ENCODE peak calls at places on chromosomes 11 and 22, in nine cellular contexts. Z is upper lobe of right lung; Q is CD4-positive, alpha-beta memory T cell; D is breast epithelium; H is neural progenitor cell; Y is endodermal cell; R is sigmoid colon; J is A549; F is adipocyte. I is an unnamed sample.
A peak's percentile ranks its signal among the peaks of the same experiment; 100 is the strongest.

GRCh38 chr11:38384568-38384967 is 1786.5 kb upstream of the RAG2 start:
- DNase-seq in Z (no peak), Q (no peak), D (no peak), H (no peak), Y (no peak), R (no peak), J (no peak), F (no peak), I (no peak)

GRCh38 chr11:103111400-103111799 is 2.2 kb downstream of the DYNC2H1 start:
- DNase-seq in Z (no peak), Q (no peak), D (no peak), H (no peak), Y (no peak), R (no peak), J (no peak), F (no peak), I (no peak)

GRCh38 chr22:37604875-37605274 is 3.8 kb upstream of the GGA1 start:
- DNase-seq in Z (no peak), Q (peak; percentile 80), D (no peak), H (no peak), Y (no peak), R (no peak), J (no peak), F (no peak), I (peak; percentile 82)

GRCh38 chr11:106520146-106520912 is 442.9 kb downstream of the AASDHPPT start:
- DNase-seq in Z (no peak), Q (no peak), D (no peak), H (no peak), Y (no peak), R (no peak), J (no peak), F (peak; percentile 5), I (no peak)

GRCh38 chr11:114571712-114572111 is 12.0 kb upstream of the NXPE1 start:
- DNase-seq in Z (no peak), Q (no peak), D (no peak), H (no peak), Y (peak; percentile 56), R (no peak), J (no peak), F (no peak), I (no peak)

GRCh38 chr11:76806608-76807205 is 23.6 kb downstream of the TSKU start:
- DNase-seq in Z (no peak), Q (no peak), D (peak; percentile 7), H (no peak), Y (no peak), R (no peak), J (no peak), F (no peak), I (no peak)

GRCh38 chr11:118820412-118821357 is 29.7 kb upstream of the DDX6 start:
- DNase-seq in Z (peak; percentile 87), Q (no peak), D (peak; percentile 92), H (peak; percentile 12), Y (peak; percentile 52), R (peak; percentile 96), J (no peak), F (no peak), I (no peak)

GRCh38 chr11:31702966-31703365 is 108.2 kb downstream of the PAX6 start:
- DNase-seq in Z (no peak), Q (no peak), D (no peak), H (no peak), Y (no peak), R (no peak), J (peak; percentile 3), F (no peak), I (no peak)

GRCh38 chr11:2885017-2885675 is 429 bp downstream of the CDKN1C start:
- DNase-seq in Z (peak; percentile 85), Q (no peak), D (peak; percentile 69), H (peak; percentile 88), Y (peak; percentile 82), R (peak; percentile 86), J (no peak), F (peak; percentile 81), I (no peak)

GRCh38 chr11:57453543-57454177 is 6.7 kb upstream of the RTN4RL2 start:
- DNase-seq in Z (no peak), Q (no peak), D (no peak), H (no peak), Y (no peak), R (no peak), J (no peak), F (no peak), I (peak; percentile 19)

GRCh38 chr22:26086359-26086758 is 82.9 kb upstream of the SEZ6L start:
- DNase-seq in Z (no peak), Q (no peak), D (no peak), H (peak; percentile 36), Y (no peak), R (no peak), J (no peak), F (no peak), I (no peak)

GRCh38 chr11:117146521-117146920 is 2.4 kb downstream of the PAFAH1B2 start:
- DNase-seq in Z (no peak), Q (no peak), D (no peak), H (no peak), Y (peak; percentile 69), R (no peak), J (no peak), F (peak; percentile 21), I (no peak)
- H3K4me1 ChIP-seq in Z (peaks cover 37% of the 10 kb centered on the region), Q (peaks cover 57% of the 10 kb centered on the region), D (no peaks in the 10 kb centered on the region), H (peaks cover 9% of the 10 kb centered on the region), Y (no peaks in the 10 kb centered on the region), R (peaks cover 68% of the 10 kb centered on the region), J (peaks cover 21% of the 10 kb centered on the region), F (peaks cover 28% of the 10 kb centered on the region), I (peaks cover 31% of the 10 kb centered on the region)

GRCh38 chr11:63670077-63670737 is 969 bp downstream of the ATL3 start:
- DNase-seq in Z (no peak), Q (no peak), D (no peak), H (no peak), Y (no peak), R (no peak), J (no peak), F (peak; percentile 76), I (no peak)
- H3K4me1 ChIP-seq in Z (peaks cover 38% of the 10 kb centered on the region), Q (peaks cover 43% of the 10 kb centered on the region), D (no peaks in the 10 kb centered on the region), H (peaks cover 7% of the 10 kb centered on the region), Y (no peaks in the 10 kb centered on the region), R (peaks cover 52% of the 10 kb centered on the region), J (peaks cover 60% of the 10 kb centered on the region), F (peaks cover 78% of the 10 kb centered on the region), I (peaks cover 24% of the 10 kb centered on the region)

GRCh38 chr22:40416267-40416570 is 45.8 kb downstream of the SGSM3 start:
- DNase-seq in Z (peak; percentile 49), Q (no peak), D (no peak), H (no peak), Y (no peak), R (no peak), J (no peak), F (no peak), I (no peak)
- H3K4me1 ChIP-seq in Z (peaks cover 12% of the 10 kb centered on the region), Q (peaks cover 8% of the 10 kb centered on the region), D (no peaks in the 10 kb centered on the region), H (no peaks in the 10 kb centered on the region), Y (no peaks in the 10 kb centered on the region), R (peaks cover 16% of the 10 kb centered on the region), J (no peaks in the 10 kb centered on the region), F (peaks cover 8% of the 10 kb centered on the region), I (peaks cover 15% of the 10 kb centered on the region)

GRCh38 chr11:95359756-95360155 is 128.8 kb upstream of the SESN3 start:
- DNase-seq in Z (no peak), Q (no peak), D (no peak), H (no peak), Y (no peak), R (no peak), J (no peak), F (no peak), I (no peak)

GRCh38 chr11:95361180-95361579 is 130.2 kb upstream of the SESN3 start:
- DNase-seq in Z (no peak), Q (no peak), D (no peak), H (no peak), Y (no peak), R (no peak), J (no peak), F (no peak), I (no peak)

GRCh38 chr11:95358516-95359322 is 127.7 kb upstream of the SESN3 start:
- DNase-seq in Z (no peak), Q (no peak), D (peak; percentile 71), H (no peak), Y (no peak), R (no peak), J (no peak), F (no peak), I (no peak)

GRCh38 chr11:95359323-95359656 is 128.3 kb upstream of the SESN3 start:
- DNase-seq in Z (no peak), Q (no peak), D (no peak), H (no peak), Y (no peak), R (no peak), J (no peak), F (no peak), I (no peak)

DNA sequence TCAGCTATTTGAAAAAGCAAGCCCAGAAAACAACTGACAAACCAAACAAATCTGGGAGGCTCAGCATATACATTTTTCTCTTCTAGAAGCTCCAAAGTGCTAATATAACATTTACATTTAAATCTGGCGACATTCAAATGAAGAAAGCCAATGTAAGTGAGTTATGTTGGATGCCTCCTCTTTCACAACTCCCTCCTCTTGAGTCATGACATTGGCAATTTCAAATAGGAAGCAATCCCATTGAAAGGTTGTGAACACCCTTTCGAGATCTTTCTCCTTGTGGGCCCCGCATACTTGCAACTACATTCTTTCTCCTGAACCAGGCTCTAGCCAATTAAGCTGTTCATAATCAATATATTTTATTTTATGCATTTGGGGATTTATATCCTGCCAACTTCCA is 129.4 kb upstream of the SESN3 start:
- DNase-seq in Z (no peak), Q (no peak), D (no peak), H (no peak), Y (no peak), R (no peak), J (no peak), F (peak; percentile 15), I (no peak)
- H3K4me1 ChIP-seq in Z (peaks cover 18% of the 10 kb centered on the region), Q (no peaks in the 10 kb centered on the region), D (no peaks in the 10 kb centered on the region), H (peaks cover 39% of the 10 kb centered on the region), Y (peaks cover 6% of the 10 kb centered on the region), R (no peaks in the 10 kb centered on the region), J (peaks cover 30% of the 10 kb centered on the region), F (peaks cover 47% of the 10 kb centered on the region), I (no peaks in the 10 kb centered on the region)

DNA sequence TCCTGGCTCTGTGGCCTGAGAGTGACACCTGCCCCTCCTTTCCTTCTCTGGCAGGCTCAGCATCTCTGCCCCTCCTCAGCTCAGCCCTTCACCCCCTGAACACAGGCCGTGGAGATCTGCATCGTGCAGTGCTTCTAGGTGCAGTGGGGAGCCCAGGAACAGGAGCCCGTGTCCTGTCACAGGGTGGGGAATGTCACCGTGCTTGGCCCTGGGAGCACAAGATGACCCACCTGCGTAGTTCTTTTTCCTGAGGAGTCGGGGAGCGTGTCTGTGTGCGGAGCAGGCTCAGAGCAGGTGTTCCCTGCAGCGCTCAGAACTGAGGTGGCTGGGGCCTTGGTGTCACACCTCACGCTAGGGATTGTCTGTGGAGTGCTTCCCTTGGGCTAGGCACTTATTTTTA is 10.6 kb downstream of the TBC1D22A start:
- DNase-seq in Z (no peak), Q (no peak), D (no peak), H (no peak), Y (no peak), R (no peak), J (no peak), F (no peak), I (no peak)
- H3K4me1 ChIP-seq in Z (peaks cover 73% of the 10 kb centered on the region), Q (peaks cover 77% of the 10 kb centered on the region), D (no peaks in the 10 kb centered on the region), H (no peaks in the 10 kb centered on the region), Y (peaks cover 18% of the 10 kb centered on the region), R (peaks cover 50% of the 10 kb centered on the region), J (peaks cover 35% of the 10 kb centered on the region), F (no peaks in the 10 kb centered on the region), I (peaks cover 55% of the 10 kb centered on the region)